ENCODE peak calls at places on chromosomes 12 and 14, in eight cellular contexts. D is choroid plexus epithelial cell, B is AG04450, O is fibroblast of lung, T is B cell, J is esophagus squamous epithelium, M is cardiac fibroblast, C is A549. A is an unnamed sample.

GRCh38 chr12:39959467-39959866 is 146.4 kb downstream of the SLC2A13 start:
- DNase-seq in C (no peak), B (no peak), J (no peak), D (no peak), O (no peak), M (no peak), T (no peak), A (no peak)

GRCh38 chr12:60501124-60501729 is 905.4 kb downstream of the SLC16A7 start:
- DNase-seq in C (no peak), B (no peak), D (peak), T (no peak), M (peak), J (no peak), O (peak), A (no peak)

GRCh38 chr14:68306265-68306933 is 486.5 kb downstream of the ZFP36L1 start:
- DNase-seq in M (no peak), T (no peak), C (no peak), B (no peak), J (no peak), D (no peak), O (no peak), A (no peak)

GRCh38 chr14:101716956-101717662 is 44.4 kb upstream of the PPP2R5C start:
- DNase-seq in C (no peak), D (peak), J (no peak), O (peak), M (peak), B (no peak), T (no peak), A (no peak)

GRCh38 chr12:56991319-56991906 is 14.9 kb downstream of the ZBTB39 start:
- DNase-seq in T (no peak), M (no peak), B (no peak), O (no peak), J (no peak), C (no peak), D (no peak), A (no peak)

GRCh38 chr12:9883175-9883574 is 1.9 kb downstream of the KLRF2 start:
- DNase-seq in C (no peak), B (no peak), J (no peak), M (peak), T (no peak), O (no peak), D (peak), A (no peak)

GRCh38 chr12:76080017-76080728 is 4.3 kb downstream of the NAP1L1 start:
- DNase-seq in C (no peak), T (no peak), O (peak), B (peak), D (no peak), J (no peak), M (no peak), A (no peak)

GRCh38 chr14:23529016-23529740 is 22.4 kb downstream of the ZFHX2 start:
- DNase-seq in T (no peak), M (no peak), O (no peak), B (no peak), J (no peak), D (no peak), C (no peak), A (no peak)

GRCh38 chr12:57535764-57536596 is 11.0 kb downstream of the DCTN2 start:
- DNase-seq in C (no peak), D (no peak), J (no peak), B (no peak), O (no peak), T (no peak), M (no peak), A (no peak)

GRCh38 chr14:91297081-91297711 is 52.7 kb upstream of the GPR68 start:
- DNase-seq in M (no peak), T (no peak), B (no peak), O (no peak), D (no peak), J (no peak), C (no peak), A (no peak)

GRCh38 chr14:33734387-33734786 is 216.5 kb downstream of the EGLN3 start:
- DNase-seq in J (no peak), B (no peak), T (no peak), M (no peak), D (no peak), O (no peak), C (no peak), A (no peak)

GRCh38 chr12:17278946-17279345 is 673.0 kb upstream of the LMO3 start:
- DNase-seq in B (no peak), D (peak), O (peak), T (no peak), M (no peak), J (no peak), C (peak), A (no peak)
- TF ChIP-seq CTCF in B (no peak), D (peak), O (no peak), T (no peak), M (no peak), J (no peak), C (peak), A (no peak)

GRCh38 chr14:26190644-26191043 is 407.2 kb downstream of the NOVA1 start:
- DNase-seq in D (peak), T (no peak), B (no peak), J (no peak), C (no peak), O (peak), M (peak), A (no peak)

GRCh38 chr14:26194816-26195215 is 403.0 kb downstream of the NOVA1 start:
- DNase-seq in D (no peak), B (no peak), C (no peak), M (no peak), O (no peak), T (no peak), J (no peak), A (no peak)

GRCh38 chr14:26191666-26192065 is 406.2 kb downstream of the NOVA1 start:
- DNase-seq in T (no peak), D (no peak), M (no peak), C (no peak), B (no peak), O (peak), J (no peak), A (no peak)

GRCh38 chr14:26187996-26188605 is 409.7 kb downstream of the NOVA1 start:
- DNase-seq in T (no peak), M (no peak), B (no peak), C (no peak), J (no peak), D (peak), O (no peak), A (no peak)

GRCh38 chr14:26191123-26191522 is 406.7 kb downstream of the NOVA1 start:
- DNase-seq in T (no peak), D (peak), O (no peak), B (no peak), J (no peak), M (peak), C (no peak), A (no peak)
- TF ChIP-seq CTCF in T (no peak), D (peak), O (peak), B (no peak), J (no peak), M (no peak), C (no peak), A (no peak)

GRCh38 chr14:77022219-77022852 is 6.2 kb downstream of the IRF2BPL start:
- DNase-seq in J (no peak), T (no peak), B (no peak), D (no peak), M (no peak), C (no peak), O (no peak), A (no peak)

GRCh38 chr14:77025744-77026165 is 2.8 kb downstream of the IRF2BPL start:
- DNase-seq in O (no peak), C (no peak), M (peak), D (no peak), J (no peak), B (no peak), T (no peak), A (no peak)

GRCh38 chr14:77026166-77026929 is 2.2 kb downstream of the IRF2BPL start:
- DNase-seq in C (no peak), O (peak), B (no peak), J (no peak), T (no peak), D (peak), M (peak), A (no peak)

GRCh38 chr14:77024171-77024627 is 4.3 kb downstream of the IRF2BPL start:
- DNase-seq in C (no peak), O (peak), J (no peak), D (peak), M (peak), B (no peak), T (no peak), A (no peak)

DNA sequence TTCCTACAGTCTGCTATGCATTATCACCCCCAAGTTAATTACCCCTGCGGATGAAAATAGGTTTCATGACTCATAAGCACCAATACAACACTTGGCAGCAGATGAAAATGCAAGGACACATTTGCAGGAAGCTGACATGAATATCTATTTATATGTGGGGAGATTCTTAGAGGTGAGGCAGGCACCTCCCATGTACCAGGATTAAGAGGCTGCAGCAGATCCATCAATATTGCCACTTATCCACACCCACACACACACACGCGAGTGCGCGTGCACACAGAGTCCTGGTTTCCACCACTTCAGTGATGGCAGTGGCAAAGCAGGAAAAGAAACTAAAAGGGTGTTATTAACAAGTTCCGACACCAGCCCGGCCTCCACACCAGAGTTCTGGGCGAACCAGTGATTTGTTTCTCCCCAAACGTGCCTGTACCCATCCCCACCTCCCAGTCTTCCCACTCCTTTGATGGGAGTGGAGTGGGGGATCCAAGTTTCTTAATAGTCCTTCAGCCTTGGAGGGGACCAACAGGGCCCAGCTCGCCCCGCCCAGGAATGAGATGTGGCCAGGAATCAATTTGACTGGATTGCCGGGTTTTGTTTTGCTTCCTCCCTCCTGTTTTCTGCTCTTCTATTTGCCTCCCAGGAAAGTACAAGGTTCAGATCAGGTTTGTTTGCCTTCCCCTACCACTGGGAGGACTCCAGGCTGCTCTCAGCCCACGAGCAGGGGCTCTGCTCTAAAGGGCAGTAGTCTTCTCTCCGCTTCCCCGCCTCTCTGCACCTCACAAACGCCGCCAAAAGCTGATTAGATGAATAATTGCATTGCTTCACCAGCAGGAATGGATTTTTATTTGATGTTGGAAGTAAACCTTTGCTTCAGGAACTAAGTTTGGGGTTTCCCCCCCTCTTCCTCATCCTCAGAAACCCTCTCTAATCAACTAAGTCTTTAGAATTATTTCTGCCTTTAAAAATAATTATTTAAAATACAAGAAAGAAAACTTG is 5.2 kb downstream of the IRF2BPL start:
- DNase-seq in B (no peak), C (no peak), O (peak), T (no peak), M (peak), J (no peak), D (peak), A (no peak)
- TF ChIP-seq CTCF in B (peak), C (no peak), O (peak), T (no peak), M (no peak), J (peak), D (peak), A (peak)

GRCh38 chr12:96988919-96989318 is 81.9 kb downstream of the NEDD1 start:
- DNase-seq in B (no peak), D (no peak), M (no peak), O (no peak), C (no peak), T (no peak), J (no peak), A (no peak)

GRCh38 chr12:96982671-96983070 is 75.6 kb downstream of the NEDD1 start:
- DNase-seq in C (no peak), B (no peak), D (no peak), J (no peak), M (no peak), T (no peak), O (no peak), A (no peak)

GRCh38 chr12:96989916-96990315 is 82.9 kb downstream of the NEDD1 start:
- DNase-seq in M (peak), T (no peak), B (no peak), C (no peak), O (peak), D (peak), J (no peak), A (no peak)

GRCh38 chr12:96986883-96987523 is 79.9 kb downstream of the NEDD1 start:
- DNase-seq in B (no peak), J (no peak), D (peak), O (peak), M (peak), C (peak), T (no peak), A (no peak)

GRCh38 chr12:96985515-96986362 is 78.7 kb downstream of the NEDD1 start:
- DNase-seq in M (peak), B (no peak), C (peak), J (no peak), O (no peak), D (peak), T (peak), A (no peak)
- TF ChIP-seq CTCF in M (peak), B (peak), C (peak), J (peak), O (peak), D (peak), T (peak), A (peak)

GRCh38 chr12:88634008-88634407 is 53.7 kb upstream of the KITLG start:
- DNase-seq in D (no peak), B (no peak), M (peak), C (no peak), O (no peak), T (no peak), J (no peak), A (no peak)
- TF ChIP-seq CTCF in D (no peak), B (no peak), M (no peak), C (no peak), O (no peak), T (no peak), J (no peak), A (no peak)

DNA sequence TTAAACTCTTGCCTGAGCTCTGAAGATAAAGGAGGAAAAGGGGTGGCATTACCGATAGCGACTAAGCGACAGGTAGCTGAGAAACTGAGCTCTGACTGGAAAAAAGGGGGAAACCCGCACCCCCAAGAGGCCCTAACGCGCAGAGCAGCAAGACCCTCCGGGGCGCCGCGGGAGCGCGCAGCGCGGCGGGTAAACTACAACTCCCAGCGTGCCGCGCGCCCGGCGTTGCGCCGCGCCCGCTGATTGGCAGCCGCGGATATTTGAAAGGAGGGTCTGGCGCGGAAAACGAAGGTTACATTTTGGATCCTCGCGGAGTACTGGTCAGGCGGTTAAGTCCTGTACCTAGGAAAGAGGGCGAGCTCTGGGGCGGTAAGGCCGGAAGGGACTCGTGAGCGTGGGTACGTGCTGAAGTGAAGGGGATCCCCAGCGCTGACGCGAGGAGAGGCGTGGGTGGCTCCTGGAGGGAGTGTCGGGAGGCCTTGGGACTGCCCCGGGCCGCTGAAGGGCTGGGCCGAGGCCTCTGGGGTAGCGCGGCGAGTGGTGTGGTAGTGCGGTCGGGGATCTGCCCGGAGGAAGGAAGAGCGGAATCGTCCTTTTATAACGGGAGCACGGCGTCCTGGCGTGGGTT is at the start of gene ESPL1:
- DNase-seq in O (peak), M (peak), C (peak), T (peak), J (no peak), B (no peak), D (peak), A (no peak)
- TF ChIP-seq CTCF in O (peak), M (peak), C (peak), T (peak), J (peak), B (peak), D (peak), A (peak)

DNA sequence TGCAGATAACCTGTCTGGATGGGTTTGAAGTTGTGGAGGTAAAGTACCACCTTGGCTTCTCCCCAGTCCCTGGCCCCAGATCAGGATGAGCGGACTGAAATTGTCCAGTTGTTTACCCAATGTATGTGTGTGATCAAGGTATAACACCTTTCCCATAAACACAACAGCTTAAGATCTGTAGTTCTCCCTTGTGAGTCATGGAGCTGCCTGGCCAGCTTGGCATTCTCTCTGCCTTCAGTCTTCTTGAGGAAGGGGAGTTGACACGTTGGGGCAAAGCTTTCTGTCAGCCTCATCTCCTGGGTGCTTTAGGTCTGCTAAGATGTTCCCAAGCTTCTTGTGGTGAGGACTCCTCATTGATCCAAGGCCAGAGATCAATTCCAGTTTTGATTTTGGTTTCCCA is 6.1 kb downstream of the C1S start:
- DNase-seq in D (no peak), O (no peak), B (no peak), C (no peak), M (no peak), J (no peak), T (no peak), A (no peak)
- TF ChIP-seq CTCF in D (no peak), O (no peak), B (no peak), C (no peak), M (no peak), J (no peak), T (no peak), A (no peak)

GRCh38 chr14:103500148-103500990 is 22.3 kb downstream of the CKB start:
- DNase-seq in C (no peak), T (peak), J (no peak), O (peak), M (peak), B (peak), D (peak), A (peak)
- TF ChIP-seq CTCF in C (peak), T (peak), J (peak), O (peak), M (peak), B (peak), D (peak), A (peak)

GRCh38 chr12:53961025-53961761 is 6.5 kb downstream of the HOXC12 start:
- DNase-seq in C (no peak), B (no peak), D (no peak), M (no peak), O (no peak), J (no peak), T (no peak), A (no peak)
- TF ChIP-seq CTCF in C (no peak), B (no peak), D (no peak), M (no peak), O (no peak), J (no peak), T (no peak), A (no peak)

GRCh38 chr14:32630701-32631100 is 301.6 kb downstream of the AKAP6 start:
- DNase-seq in B (no peak), T (no peak), M (no peak), D (no peak), C (no peak), J (no peak), O (no peak), A (no peak)
- TF ChIP-seq CTCF in B (no peak), T (no peak), M (no peak), D (no peak), C (no peak), J (no peak), O (no peak), A (no peak)

A was measured in AG09319.